ENCODE peak calls at places on chromosomes 7 and 10, in five cellular contexts. Z, J, E, R and W are unnamed samples.

GRCh38 chr10:58320351-58321065 is 14.3 kb upstream of the UBE2D1 start:
- DNase-seq in R (no peak), J (no peak), Z (no peak), E (no peak), W (no peak)

GRCh38 chr10:132408367-132408781 is 11.4 kb downstream of the PWWP2B start:
- DNase-seq in E (peak), J (no peak), Z (no peak), R (no peak), W (no peak)

GRCh38 chr10:93376372-93377296 is 105.5 kb downstream of the MYOF start:
- DNase-seq in Z (peak), R (peak), J (no peak), E (no peak), W (no peak)

GRCh38 chr7:128430207-128430606 is 20.4 kb upstream of the IMPDH1 start:
- DNase-seq in E (no peak), R (no peak), J (no peak), Z (no peak), W (no peak)

GRCh38 chr7:151308791-151309190 is 32.8 kb upstream of the NUB1 start:
- DNase-seq in E (no peak), R (no peak), J (no peak), Z (no peak), W (no peak)

GRCh38 chr7:101410743-101411476 is 48.2 kb downstream of the COL26A1 start:
- DNase-seq in R (peak), J (no peak), Z (no peak), E (peak), W (peak)

GRCh38 chr10:66877359-66877758 is 48.5 kb upstream of the LRRTM3 start:
- DNase-seq in R (no peak), J (no peak), Z (no peak), E (no peak), W (no peak)

GRCh38 chr7:157856873-157857577 is 520.2 kb downstream of the DNAJB6 start:
- DNase-seq in E (no peak), Z (no peak), J (no peak), R (no peak), W (no peak)

GRCh38 chr7:90850516-90850915 is 254.4 kb downstream of the CDK14 start:
- DNase-seq in J (no peak), Z (no peak), E (no peak), R (no peak), W (no peak)

DNA sequence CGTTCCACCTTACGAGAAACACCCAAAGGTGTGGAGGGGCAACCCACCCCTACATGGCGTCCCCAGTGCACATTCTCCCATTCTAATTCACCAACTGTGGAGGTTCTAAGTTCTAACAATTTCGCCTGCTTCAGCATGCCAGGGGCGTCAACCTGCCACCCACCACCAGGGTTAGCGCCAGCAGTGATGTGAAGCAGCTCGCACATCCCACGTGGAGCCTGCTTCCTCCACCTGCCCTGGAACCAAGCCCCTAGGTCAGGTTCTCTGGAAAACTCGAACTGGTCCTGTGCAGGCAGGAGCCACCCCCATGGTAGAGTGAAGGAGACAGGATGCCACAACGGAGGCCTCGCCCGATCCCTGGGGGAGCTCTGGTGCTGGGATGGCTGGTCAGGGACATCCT is 33.3 kb upstream of the FXYD4 start:
- DNase-seq in E (no peak), R (no peak), J (no peak), Z (no peak), W (no peak)
- TF ChIP-seq CTCF in E (no peak), R (no peak), J (no peak), Z (no peak), W (no peak)

GRCh38 chr7:145845345-145845744 is 271.3 kb upstream of the CNTNAP2 start:
- DNase-seq in R (no peak), E (no peak), J (no peak), Z (no peak), W (no peak)

GRCh38 chr7:145850636-145851035 is 266.0 kb upstream of the CNTNAP2 start:
- DNase-seq in R (no peak), Z (no peak), J (no peak), E (no peak), W (no peak)

DNA sequence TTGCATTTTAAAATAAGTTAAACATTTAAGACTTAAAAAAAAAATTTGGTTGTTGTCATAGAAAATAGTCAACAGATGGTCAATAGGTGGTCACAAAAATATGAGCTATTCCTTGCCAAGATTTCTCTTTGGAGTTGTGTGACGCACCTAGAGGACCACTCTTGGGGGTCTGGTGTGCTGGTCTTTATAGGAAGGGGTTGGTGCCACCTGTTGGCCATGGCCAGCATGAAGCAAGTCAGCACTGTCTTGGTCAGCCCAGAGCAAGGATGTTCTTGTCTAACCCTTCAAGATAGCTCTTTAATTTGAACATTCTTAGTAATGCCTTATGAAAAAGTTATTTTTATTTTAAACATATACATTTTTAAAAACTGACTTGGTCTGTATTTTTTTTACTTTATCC is 267.9 kb upstream of the CNTNAP2 start:
- DNase-seq in Z (no peak), J (no peak), E (no peak), R (peak), W (no peak)
- TF ChIP-seq CTCF in Z (no peak), J (no peak), E (no peak), R (peak), W (no peak)

GRCh38 chr7:44789990-44790389 is 6.5 kb upstream of the PPIA start:
- DNase-seq in Z (no peak), J (no peak), R (no peak), E (no peak), W (no peak)

GRCh38 chr7:44787041-44787440 is 9.4 kb upstream of the PPIA start:
- DNase-seq in E (no peak), J (no peak), Z (no peak), R (no peak), W (no peak)

GRCh38 chr7:44793919-44794715 is 2.4 kb upstream of the PPIA start:
- DNase-seq in E (no peak), Z (no peak), J (no peak), R (no peak), W (no peak)

GRCh38 chr7:44787762-44788161 is 8.7 kb upstream of the PPIA start:
- DNase-seq in J (no peak), Z (no peak), R (no peak), E (no peak), W (no peak)

GRCh38 chr7:44791278-44792219 is 4.9 kb upstream of the PPIA start:
- DNase-seq in J (no peak), R (peak), Z (no peak), E (no peak), W (no peak)
- TF ChIP-seq CTCF in J (no peak), R (peak), Z (peak), E (no peak), W (no peak)

GRCh38 chr10:98852686-98853085 is 383.0 kb downstream of the HPSE2 start:
- DNase-seq in J (no peak), Z (no peak), R (no peak), E (no peak), W (no peak)

GRCh38 chr10:98855403-98856189 is 380.1 kb downstream of the HPSE2 start:
- DNase-seq in E (no peak), J (no peak), R (no peak), Z (no peak), W (no peak)

GRCh38 chr10:98861962-98862361 is 373.7 kb downstream of the HPSE2 start:
- DNase-seq in J (no peak), Z (no peak), R (no peak), E (no peak), W (no peak)

DNA sequence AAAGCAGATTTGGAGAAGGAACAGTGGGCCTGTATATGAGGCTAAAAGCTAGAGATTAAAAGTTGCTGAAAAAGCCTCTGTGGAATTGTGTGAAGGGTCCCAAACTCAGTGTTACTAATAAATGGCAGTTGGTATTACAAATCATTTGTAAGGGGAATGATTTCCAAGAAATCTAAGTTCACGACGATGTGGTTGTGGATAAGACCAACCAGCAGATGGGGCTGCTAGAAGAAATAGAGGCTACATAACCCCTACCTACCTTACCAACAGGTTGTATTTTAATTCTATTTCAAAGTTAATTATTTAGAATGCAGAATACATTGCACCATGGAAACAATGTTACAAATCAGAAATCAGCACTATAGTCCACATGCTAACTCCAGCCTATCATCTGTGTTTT is 377.1 kb downstream of the HPSE2 start:
- DNase-seq in J (no peak), R (peak), Z (no peak), E (no peak), W (no peak)
- TF ChIP-seq CTCF in J (no peak), R (no peak), Z (no peak), E (no peak), W (no peak)

GRCh38 chr10:71242621-71243009 is 30.2 kb downstream of the UNC5B start:
- DNase-seq in E (no peak), Z (no peak), J (no peak), R (no peak), W (no peak)
- TF ChIP-seq CTCF in E (no peak), Z (no peak), J (no peak), R (no peak), W (no peak)

GRCh38 chr10:102918817-102919236 is 733 bp downstream of the CNNM2 start:
- DNase-seq in E (peak), R (no peak), J (no peak), Z (no peak), W (no peak)

GRCh38 chr10:102916173-102916572 is 1.9 kb upstream of the CNNM2 start:
- DNase-seq in E (no peak), Z (no peak), J (no peak), R (no peak), W (no peak)

GRCh38 chr10:102917962-102918816 is at the start of gene CNNM2:
- DNase-seq in R (peak), Z (peak), J (peak), E (peak), W (peak)

GRCh38 chr10:102917314-102917961 is 656 bp upstream of the CNNM2 start:
- DNase-seq in J (peak), E (peak), Z (peak), R (peak), W (peak)

GRCh38 chr10:102914781-102915180 is 3.3 kb upstream of the CNNM2 start:
- DNase-seq in E (no peak), R (no peak), J (no peak), Z (no peak), W (no peak)
- TF ChIP-seq CTCF in E (no peak), R (no peak), J (no peak), Z (no peak), W (no peak)